ENCODE peak calls at places on chromosomes 7 and 10, in six cellular contexts. One of them, this sample, is unnamed.
A peak's percentile ranks its signal among the peaks of the same experiment; 100 is the strongest.

GRCh38 chr7:148584154-148584827 is 6.3 kb upstream of the C7orf33 start:
- DNase-seq in CD4-positive, CD25-positive, alpha-beta regulatory T cell: no peak
- DNase-seq in PC-3: no peak
- DNase-seq in tibial nerve: no peak
- DNase-seq in right lobe of liver: no peak
- DNase-seq in IMR-90: no peak
- DNase-seq in this sample: no peak

GRCh38 chr10:122051609-122052385 is 62.8 kb downstream of the TACC2 start:
- DNase-seq in CD4-positive, CD25-positive, alpha-beta regulatory T cell: no peak
- DNase-seq in tibial nerve: peak; percentile 65
- DNase-seq in IMR-90: peak; percentile 65
- DNase-seq in PC-3: peak; percentile 92
- DNase-seq in right lobe of liver: peak; percentile 32
- DNase-seq in this sample: peak; percentile 90

GRCh38 chr7:140403878-140404564 is at the start of gene RAB19:
- DNase-seq in CD4-positive, CD25-positive, alpha-beta regulatory T cell: peak; percentile 80
- DNase-seq in IMR-90: no peak
- DNase-seq in PC-3: peak; percentile 53
- DNase-seq in tibial nerve: no peak
- DNase-seq in right lobe of liver: peak; percentile 60
- DNase-seq in this sample: no peak

GRCh38 chr7:7176421-7177043 is 5.8 kb upstream of the C1GALT1 start:
- DNase-seq in PC-3: peak; percentile 84
- DNase-seq in right lobe of liver: no peak
- DNase-seq in IMR-90: peak; percentile 91
- DNase-seq in CD4-positive, CD25-positive, alpha-beta regulatory T cell: no peak
- DNase-seq in tibial nerve: peak; percentile 21
- DNase-seq in this sample: peak; percentile 73

GRCh38 chr7:80916770-80917681 is 1.8 kb downstream of the SEMA3C start:
- DNase-seq in right lobe of liver: no peak
- DNase-seq in IMR-90: peak; percentile 89
- DNase-seq in CD4-positive, CD25-positive, alpha-beta regulatory T cell: no peak
- DNase-seq in PC-3: peak; percentile 94
- DNase-seq in tibial nerve: no peak
- DNase-seq in this sample: peak; percentile 65

GRCh38 chr10:43105119-43105792 is 28.4 kb downstream of the RET start:
- DNase-seq in CD4-positive, CD25-positive, alpha-beta regulatory T cell: peak; percentile 74
- DNase-seq in tibial nerve: peak; percentile 63
- DNase-seq in PC-3: peak; percentile 78
- DNase-seq in IMR-90: peak; percentile 63
- DNase-seq in right lobe of liver: peak; percentile 74
- DNase-seq in this sample: peak; percentile 99

GRCh38 chr7:44216521-44217030 is 15.8 kb downstream of the YKT6 start:
- DNase-seq in CD4-positive, CD25-positive, alpha-beta regulatory T cell: no peak
- DNase-seq in PC-3: no peak
- DNase-seq in tibial nerve: no peak
- DNase-seq in IMR-90: no peak
- DNase-seq in right lobe of liver: no peak
- DNase-seq in this sample: peak; percentile 79

GRCh38 chr7:23470290-23471089 is at the start of gene IGF2BP3:
- DNase-seq in PC-3: peak; percentile 92
- DNase-seq in CD4-positive, CD25-positive, alpha-beta regulatory T cell: peak; percentile 40
- DNase-seq in IMR-90: peak; percentile 96
- DNase-seq in tibial nerve: no peak
- DNase-seq in right lobe of liver: no peak
- DNase-seq in this sample: peak; percentile 92

GRCh38 chr7:143490719-143491306 is 13.1 kb downstream of the TAS2R41 start:
- DNase-seq in CD4-positive, CD25-positive, alpha-beta regulatory T cell: peak; percentile 26
- DNase-seq in right lobe of liver: peak; percentile 33
- DNase-seq in tibial nerve: peak; percentile 43
- DNase-seq in PC-3: peak; percentile 39
- DNase-seq in IMR-90: no peak
- DNase-seq in this sample: no peak

GRCh38 chr10:117797286-117797685 is 249.5 kb downstream of the RAB11FIP2 start:
- DNase-seq in right lobe of liver: no peak
- DNase-seq in CD4-positive, CD25-positive, alpha-beta regulatory T cell: no peak
- DNase-seq in PC-3: no peak
- DNase-seq in IMR-90: no peak
- DNase-seq in tibial nerve: no peak
- DNase-seq in this sample: no peak

GRCh38 chr10:50325449-50326188 is 74.3 kb upstream of the ASAH2 start:
- DNase-seq in PC-3: peak; percentile 100
- DNase-seq in IMR-90: peak; percentile 98
- DNase-seq in tibial nerve: peak; percentile 39
- DNase-seq in CD4-positive, CD25-positive, alpha-beta regulatory T cell: peak; percentile 26
- DNase-seq in right lobe of liver: no peak
- DNase-seq in this sample: peak; percentile 88

GRCh38 chr10:119378737-119379067 is 163.8 kb downstream of the RGS10 start:
- DNase-seq in tibial nerve: no peak
- DNase-seq in IMR-90: no peak
- DNase-seq in PC-3: no peak
- DNase-seq in right lobe of liver: no peak
- DNase-seq in CD4-positive, CD25-positive, alpha-beta regulatory T cell: no peak
- DNase-seq in this sample: no peak

GRCh38 chr10:100100651-100101525 is 19.2 kb upstream of the CPN1 start:
- DNase-seq in PC-3: peak; percentile 55
- DNase-seq in right lobe of liver: peak; percentile 34
- DNase-seq in IMR-90: peak; percentile 42
- DNase-seq in tibial nerve: no peak
- DNase-seq in CD4-positive, CD25-positive, alpha-beta regulatory T cell: no peak
- DNase-seq in this sample: peak; percentile 81

GRCh38 chr7:121385056-121385799 is 10.9 kb downstream of the FAM3C start:
- DNase-seq in tibial nerve: no peak
- DNase-seq in IMR-90: no peak
- DNase-seq in CD4-positive, CD25-positive, alpha-beta regulatory T cell: no peak
- DNase-seq in right lobe of liver: no peak
- DNase-seq in PC-3: peak; percentile 42
- DNase-seq in this sample: no peak

GRCh38 chr10:95447733-95448132 is 113.4 kb downstream of the SORBS1 start:
- DNase-seq in IMR-90: no peak
- DNase-seq in right lobe of liver: no peak
- DNase-seq in CD4-positive, CD25-positive, alpha-beta regulatory T cell: no peak
- DNase-seq in tibial nerve: peak; percentile 63
- DNase-seq in PC-3: no peak
- DNase-seq in this sample: no peak

GRCh38 chr7:155205368-155206285 is 92.1 kb upstream of the INSIG1 start:
- DNase-seq in right lobe of liver: peak; percentile 85
- DNase-seq in tibial nerve: peak; percentile 88
- DNase-seq in PC-3: peak; percentile 94
- DNase-seq in CD4-positive, CD25-positive, alpha-beta regulatory T cell: peak; percentile 98
- DNase-seq in IMR-90: peak; percentile 99
- DNase-seq in this sample: peak; percentile 97

GRCh38 chr7:141702047-141702567 is at the start of gene DENND11:
- DNase-seq in PC-3: peak; percentile 37
- DNase-seq in IMR-90: peak; percentile 11
- DNase-seq in right lobe of liver: peak; percentile 65
- DNase-seq in tibial nerve: no peak
- DNase-seq in CD4-positive, CD25-positive, alpha-beta regulatory T cell: peak; percentile 60
- DNase-seq in this sample: peak; percentile 96

GRCh38 chr7:2729893-2730716 is 42.1 kb downstream of the AMZ1 start:
- DNase-seq in PC-3: no peak
- DNase-seq in IMR-90: peak; percentile 74
- DNase-seq in CD4-positive, CD25-positive, alpha-beta regulatory T cell: no peak
- DNase-seq in tibial nerve: no peak
- DNase-seq in right lobe of liver: no peak
- DNase-seq in this sample: no peak

GRCh38 chr10:133372507-133372906 is 647 bp downstream of the ECHS1 start:
- DNase-seq in CD4-positive, CD25-positive, alpha-beta regulatory T cell: no peak
- DNase-seq in right lobe of liver: peak; percentile 67
- DNase-seq in tibial nerve: no peak
- DNase-seq in IMR-90: no peak
- DNase-seq in PC-3: no peak
- DNase-seq in this sample: peak; percentile 90

GRCh38 chr10:111344804-111345203 is 268.0 kb downstream of the ADRA2A start:
- DNase-seq in CD4-positive, CD25-positive, alpha-beta regulatory T cell: no peak
- DNase-seq in tibial nerve: no peak
- DNase-seq in PC-3: no peak
- DNase-seq in right lobe of liver: no peak
- DNase-seq in IMR-90: no peak
- DNase-seq in this sample: no peak

GRCh38 chr10:5283305-5284158 is 81.2 kb upstream of the UCN3 start:
- DNase-seq in IMR-90: peak; percentile 47
- DNase-seq in CD4-positive, CD25-positive, alpha-beta regulatory T cell: peak; percentile 81
- DNase-seq in right lobe of liver: peak; percentile 70
- DNase-seq in tibial nerve: peak; percentile 54
- DNase-seq in PC-3: peak; percentile 53
- DNase-seq in this sample: no peak

GRCh38 chr10:77641788-77642397 is 4.3 kb upstream of the KCNMA1 start:
- DNase-seq in IMR-90: peak; percentile 83
- DNase-seq in tibial nerve: peak; percentile 95
- DNase-seq in CD4-positive, CD25-positive, alpha-beta regulatory T cell: peak; percentile 56
- DNase-seq in PC-3: peak; percentile 100
- DNase-seq in right lobe of liver: no peak
- DNase-seq in this sample: peak; percentile 91
- H3K4me1 ChIP-seq in IMR-90: no peaks in the 10 kb centered on the region
- H3K4me1 ChIP-seq in tibial nerve: no peaks in the 10 kb centered on the region
- H3K4me1 ChIP-seq in CD4-positive, CD25-positive, alpha-beta regulatory T cell: peaks cover 3% of the 10 kb centered on the region
- H3K4me1 ChIP-seq in PC-3: peaks cover 35% of the 10 kb centered on the region
- H3K4me1 ChIP-seq in right lobe of liver: peaks cover 5% of the 10 kb centered on the region
- H3K4me1 ChIP-seq in this sample: peaks cover 16% of the 10 kb centered on the region

GRCh38 chr7:28136885-28137284 is 43.7 kb downstream of the JAZF1 start:
- DNase-seq in PC-3: no peak
- DNase-seq in tibial nerve: no peak
- DNase-seq in right lobe of liver: no peak
- DNase-seq in IMR-90: no peak
- DNase-seq in CD4-positive, CD25-positive, alpha-beta regulatory T cell: no peak
- DNase-seq in this sample: no peak

GRCh38 chr7:28135760-28136159 is 44.8 kb downstream of the JAZF1 start:
- DNase-seq in PC-3: no peak
- DNase-seq in tibial nerve: no peak
- DNase-seq in right lobe of liver: no peak
- DNase-seq in CD4-positive, CD25-positive, alpha-beta regulatory T cell: no peak
- DNase-seq in IMR-90: no peak
- DNase-seq in this sample: no peak

GRCh38 chr7:28135296-28135695 is 45.3 kb downstream of the JAZF1 start:
- DNase-seq in tibial nerve: no peak
- DNase-seq in PC-3: no peak
- DNase-seq in right lobe of liver: no peak
- DNase-seq in CD4-positive, CD25-positive, alpha-beta regulatory T cell: no peak
- DNase-seq in IMR-90: no peak
- DNase-seq in this sample: no peak

GRCh38 chr7:28137471-28137870 is 43.1 kb downstream of the JAZF1 start:
- DNase-seq in tibial nerve: no peak
- DNase-seq in PC-3: no peak
- DNase-seq in IMR-90: no peak
- DNase-seq in CD4-positive, CD25-positive, alpha-beta regulatory T cell: no peak
- DNase-seq in right lobe of liver: no peak
- DNase-seq in this sample: no peak

DNA sequence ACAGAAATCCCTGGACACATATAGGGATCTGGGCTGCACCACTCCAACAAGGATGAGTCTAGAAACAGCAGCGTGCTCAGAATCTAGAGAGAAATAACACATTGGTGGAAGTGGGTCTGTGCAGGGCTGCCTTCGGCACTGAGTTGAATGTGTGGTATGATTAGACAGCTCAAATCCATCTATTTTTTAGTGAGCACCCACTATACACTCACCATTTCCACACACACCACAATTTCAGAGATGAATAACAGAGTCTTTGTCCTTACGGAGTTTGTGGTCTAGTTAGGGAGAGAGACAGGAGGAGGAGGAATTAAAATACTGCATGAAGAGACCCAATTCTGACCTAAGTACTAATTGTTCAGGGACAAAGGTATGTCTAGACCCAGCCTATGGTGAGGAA is 44.2 kb downstream of the JAZF1 start:
- DNase-seq in right lobe of liver: no peak
- DNase-seq in IMR-90: no peak
- DNase-seq in CD4-positive, CD25-positive, alpha-beta regulatory T cell: no peak
- DNase-seq in tibial nerve: no peak
- DNase-seq in PC-3: no peak
- DNase-seq in this sample: no peak
- H3K4me1 ChIP-seq in right lobe of liver: peaks cover 4% of the 10 kb centered on the region
- H3K4me1 ChIP-seq in IMR-90: peaks cover 10% of the 10 kb centered on the region
- H3K4me1 ChIP-seq in CD4-positive, CD25-positive, alpha-beta regulatory T cell: peaks cover 46% of the 10 kb centered on the region
- H3K4me1 ChIP-seq in tibial nerve: no peaks in the 10 kb centered on the region
- H3K4me1 ChIP-seq in PC-3: peaks cover 6% of the 10 kb centered on the region
- H3K4me1 ChIP-seq in this sample: peaks cover 3% of the 10 kb centered on the region

GRCh38 chr10:124339119-124339807 is 79.5 kb downstream of the OAT start:
- DNase-seq in CD4-positive, CD25-positive, alpha-beta regulatory T cell: no peak
- DNase-seq in right lobe of liver: no peak
- DNase-seq in PC-3: no peak
- DNase-seq in IMR-90: no peak
- DNase-seq in tibial nerve: no peak
- DNase-seq in this sample: no peak

GRCh38 chr10:124339951-124340760 is 78.6 kb downstream of the OAT start:
- DNase-seq in right lobe of liver: no peak
- DNase-seq in tibial nerve: no peak
- DNase-seq in IMR-90: peak; percentile 64
- DNase-seq in PC-3: peak; percentile 7
- DNase-seq in CD4-positive, CD25-positive, alpha-beta regulatory T cell: no peak
- DNase-seq in this sample: peak; percentile 97

GRCh38 chr10:124332426-124332825 is 86.3 kb downstream of the OAT start:
- DNase-seq in CD4-positive, CD25-positive, alpha-beta regulatory T cell: no peak
- DNase-seq in tibial nerve: no peak
- DNase-seq in right lobe of liver: no peak
- DNase-seq in IMR-90: no peak
- DNase-seq in PC-3: no peak
- DNase-seq in this sample: no peak

GRCh38 chr10:124338276-124338915 is 80.3 kb downstream of the OAT start:
- DNase-seq in PC-3: no peak
- DNase-seq in CD4-positive, CD25-positive, alpha-beta regulatory T cell: no peak
- DNase-seq in tibial nerve: no peak
- DNase-seq in IMR-90: no peak
- DNase-seq in right lobe of liver: no peak
- DNase-seq in this sample: no peak

DNA sequence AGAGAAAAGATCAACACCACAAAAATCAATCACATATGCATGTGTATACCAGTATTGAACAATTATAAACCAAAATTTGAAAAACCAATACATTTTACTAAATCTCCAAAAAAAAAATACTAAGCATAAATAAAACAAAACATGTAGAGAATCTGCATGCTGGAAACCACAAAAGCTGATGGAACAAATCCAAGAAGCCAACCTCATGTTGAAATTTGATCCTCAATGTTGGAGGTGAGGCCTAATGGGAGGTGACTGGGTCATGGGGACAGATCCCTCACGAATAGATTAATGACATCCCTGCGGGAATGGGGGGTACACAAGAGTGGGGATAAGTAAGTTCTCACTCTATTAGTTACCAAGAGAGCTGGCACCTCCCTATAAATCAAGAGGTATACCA is 82.5 kb downstream of the OAT start:
- DNase-seq in tibial nerve: no peak
- DNase-seq in right lobe of liver: no peak
- DNase-seq in IMR-90: no peak
- DNase-seq in PC-3: no peak
- DNase-seq in CD4-positive, CD25-positive, alpha-beta regulatory T cell: no peak
- DNase-seq in this sample: no peak
- H3K4me1 ChIP-seq in tibial nerve: no peaks in the 10 kb centered on the region
- H3K4me1 ChIP-seq in right lobe of liver: no peaks in the 10 kb centered on the region
- H3K4me1 ChIP-seq in IMR-90: peaks cover 5% of the 10 kb centered on the region
- H3K4me1 ChIP-seq in PC-3: no peaks in the 10 kb centered on the region
- H3K4me1 ChIP-seq in CD4-positive, CD25-positive, alpha-beta regulatory T cell: no peaks in the 10 kb centered on the region
- H3K4me1 ChIP-seq in this sample: peaks cover 17% of the 10 kb centered on the region

DNA sequence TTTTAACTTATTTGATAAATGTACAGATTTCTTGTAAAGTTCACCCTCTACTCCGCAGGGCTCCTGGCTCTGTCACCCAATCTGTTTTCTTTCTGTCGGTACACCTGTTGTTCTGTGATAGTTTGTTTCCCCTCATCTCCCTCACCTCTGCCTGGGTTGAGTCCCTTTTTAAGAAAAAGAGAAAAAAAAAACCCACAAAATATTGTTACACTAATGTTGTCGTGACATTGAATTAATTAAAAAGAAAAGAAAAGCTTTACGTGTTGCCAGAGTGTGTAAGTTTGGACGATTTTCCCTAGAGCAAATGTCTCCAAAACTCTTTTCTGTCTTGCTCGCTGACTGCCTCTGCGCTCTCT is 3.4 kb downstream of the HMX3 start:
- DNase-seq in tibial nerve: no peak
- DNase-seq in CD4-positive, CD25-positive, alpha-beta regulatory T cell: no peak
- DNase-seq in PC-3: no peak
- DNase-seq in IMR-90: no peak
- DNase-seq in right lobe of liver: no peak
- DNase-seq in this sample: no peak
- H3K4me1 ChIP-seq in tibial nerve: peaks cover 51% of the 10 kb centered on the region
- H3K4me1 ChIP-seq in CD4-positive, CD25-positive, alpha-beta regulatory T cell: peaks cover 71% of the 10 kb centered on the region
- H3K4me1 ChIP-seq in PC-3: no peaks in the 10 kb centered on the region
- H3K4me1 ChIP-seq in IMR-90: peaks cover 2% of the 10 kb centered on the region
- H3K4me1 ChIP-seq in right lobe of liver: peaks cover 53% of the 10 kb centered on the region
- H3K4me1 ChIP-seq in this sample: no peaks in the 10 kb centered on the region

This sample was measured in osteoblast.